ENCODE peak calls at places on chromosomes 3 and 15, in five cellular contexts. Y is OCI-LY7, A is Calu3, I is fibroblast of pulmonary artery, Z is substantia nigra. V is an unnamed sample.

GRCh38 chr3:161171639-161172552 is 49.2 kb upstream of the NMD3 start:
- DNase-seq in Y (no peak), A (no peak), Z (no peak), I (peak), V (no peak)

GRCh38 chr15:69002783-69003182 is 11.7 kb upstream of the NOX5 start:
- DNase-seq in I (no peak), A (no peak), Z (no peak), Y (no peak), V (no peak)

GRCh38 chr3:66353039-66353438 is 132.2 kb downstream of the SLC25A26 start:
- DNase-seq in Z (no peak), Y (no peak), A (no peak), I (no peak), V (no peak)

GRCh38 chr15:70083423-70083822 is 14.3 kb downstream of the TLE3 start:
- DNase-seq in A (no peak), Z (no peak), I (no peak), Y (no peak), V (no peak)

GRCh38 chr3:172143060-172143451 is 103.7 kb downstream of the FNDC3B start:
- DNase-seq in Y (no peak), Z (no peak), A (no peak), I (no peak), V (no peak)

GRCh38 chr3:127306361-127307112 is 18.7 kb upstream of the PRR20G start:
- DNase-seq in Y (no peak), A (no peak), I (no peak), Z (no peak), V (no peak)

GRCh38 chr3:40096561-40097506 is 212.7 kb upstream of the EIF1B start:
- DNase-seq in Z (peak), I (no peak), Y (no peak), A (no peak), V (no peak)

GRCh38 chr3:3737511-3737910 is 61.7 kb upstream of the LRRN1 start:
- DNase-seq in A (no peak), Z (no peak), Y (no peak), I (no peak), V (no peak)

GRCh38 chr3:185082829-185083228 is 70.0 kb downstream of the C3orf70 start:
- DNase-seq in A (no peak), Y (no peak), Z (no peak), I (no peak), V (no peak)

GRCh38 chr3:39126532-39127071 is 19.1 kb downstream of the TTC21A start:
- DNase-seq in Z (no peak), A (peak), I (peak), Y (peak), V (peak)

GRCh38 chr3:128971421-128971820 is 22.5 kb downstream of the CFAP92 start:
- DNase-seq in I (peak), A (no peak), Z (no peak), Y (no peak), V (peak)

GRCh38 chr3:134249935-134250716 is 533 bp downstream of the RYK start:
- DNase-seq in I (peak), A (peak), Y (peak), Z (peak), V (no peak)

GRCh38 chr3:98095870-98096269 is 8.9 kb downstream of the OR5AC2 start:
- DNase-seq in I (no peak), Z (no peak), A (no peak), Y (no peak), V (no peak)